ENCODE peak calls at places on chromosomes 11 and 22, in seven cellular contexts. I is CD4-positive, alpha-beta T cell; P is IMR-90; G is transverse colon; S is upper lobe of left lung; C is fibroblast of lung; O is GM12878. Y is an unnamed sample. For H3K9me3, the result is how much of the 10 kb centered on the place peaks cover.

GRCh38 chr11:120184371-120184945 is 26.4 kb upstream of the OAF start:
- DNase-seq in O (no peak), I (no peak), P (no peak), G (no peak), S (no peak), C (no peak), Y (no peak)

GRCh38 chr11:101523193-101523592 is 60.6 kb downstream of the TRPC6 start:
- DNase-seq in G (no peak), I (no peak), O (no peak), C (no peak), P (no peak), S (no peak), Y (no peak)

GRCh38 chr11:87039371-87039770 is 1.6 kb downstream of the TMEM135 start:
- DNase-seq in C (peak), I (no peak), S (no peak), P (peak), O (no peak), G (no peak), Y (no peak)

GRCh38 chr11:126312903-126313460 is 9.1 kb downstream of the DCPS start:
- DNase-seq in O (no peak), C (no peak), S (no peak), I (no peak), G (peak), P (no peak), Y (no peak)

GRCh38 chr11:113546757-113547507 is 71.7 kb upstream of the DRD2 start:
- DNase-seq in S (no peak), P (peak), C (peak), O (no peak), I (no peak), G (no peak), Y (no peak)

GRCh38 chr11:117814766-117815261 is 9.7 kb downstream of the FXYD2 start:
- DNase-seq in O (peak), I (peak), G (peak), C (no peak), S (peak), P (no peak), Y (peak)

GRCh38 chr22:29194269-29194668 is 11.4 kb upstream of the EMID1 start:
- DNase-seq in S (no peak), I (no peak), G (no peak), C (no peak), P (no peak), O (no peak), Y (no peak)

GRCh38 chr11:96356837-96357236 is 13.8 kb upstream of the MAML2 start:
- DNase-seq in S (no peak), I (no peak), G (no peak), C (no peak), P (no peak), O (no peak), Y (no peak)

GRCh38 chr11:119148855-119149370 is at the start of gene ABCG4:
- DNase-seq in S (peak), C (no peak), O (no peak), G (no peak), P (no peak), I (peak), Y (peak)

GRCh38 chr11:45657496-45658260 is 7.7 kb downstream of the CHST1 start:
- DNase-seq in C (no peak), I (no peak), P (no peak), O (no peak), S (no peak), G (no peak), Y (no peak)

GRCh38 chr22:27212617-27213177 is 555.3 kb downstream of the MIAT start:
- DNase-seq in C (peak), O (no peak), G (peak), P (peak), I (no peak), S (no peak), Y (no peak)

GRCh38 chr11:27196040-27196897 is 155.7 kb downstream of the BBOX1 start:
- DNase-seq in C (no peak), G (no peak), O (no peak), P (no peak), S (no peak), I (no peak), Y (no peak)

GRCh38 chr22:24894998-24895397 is 51.5 kb downstream of the LHFPL7 start:
- DNase-seq in I (no peak), S (peak), C (peak), G (peak), P (no peak), O (no peak), Y (peak)

GRCh38 chr11:70364745-70365535 is 33.4 kb upstream of the CTTN start:
- DNase-seq in P (no peak), G (no peak), I (peak), O (peak), S (no peak), C (no peak), Y (no peak)

GRCh38 chr22:18024956-18025720 is 777 bp upstream of the MICAL3 start:
- DNase-seq in P (no peak), S (no peak), I (no peak), G (no peak), C (no peak), O (no peak), Y (no peak)

GRCh38 chr11:86523738-86524602 is 148.4 kb downstream of the ME3 start:
- DNase-seq in C (peak), P (peak), O (no peak), G (no peak), I (no peak), S (no peak), Y (no peak)

GRCh38 chr11:95556342-95557151 is 233.0 kb downstream of the FAM76B start:
- DNase-seq in O (peak), S (no peak), C (peak), G (no peak), I (no peak), P (peak), Y (no peak)

GRCh38 chr11:61071880-61072279 is 30.4 kb upstream of the CD5 start:
- DNase-seq in C (no peak), G (no peak), I (no peak), S (no peak), P (no peak), O (no peak), Y (no peak)

GRCh38 chr11:128172046-128172878 is 415.1 kb downstream of the ETS1 start:
- DNase-seq in I (peak), O (peak), G (peak), C (peak), S (no peak), P (peak), Y (peak)

GRCh38 chr11:121041072-121041471 is 17.2 kb downstream of the TBCEL start:
- DNase-seq in I (no peak), C (no peak), S (no peak), P (no peak), O (no peak), G (no peak), Y (no peak)

GRCh38 chr22:19837915-19838314 is 16.8 kb downstream of the GNB1L start:
- DNase-seq in G (no peak), P (no peak), S (no peak), O (no peak), I (no peak), C (no peak), Y (no peak)

GRCh38 chr22:26174280-26174679 is 5.0 kb downstream of the SEZ6L start:
- DNase-seq in C (no peak), G (no peak), I (no peak), O (no peak), P (no peak), S (no peak), Y (no peak)

GRCh38 chr11:93694586-93694985 is 33.1 kb downstream of the CEP295 start:
- DNase-seq in S (no peak), G (no peak), O (no peak), C (no peak), P (no peak), I (no peak), Y (no peak)

GRCh38 chr11:28679795-28680194 is 571.6 kb downstream of the METTL15 start:
- DNase-seq in P (peak), C (peak), G (no peak), S (no peak), I (no peak), O (no peak), Y (no peak)

GRCh38 chr11:58900479-58901420 is 38.5 kb upstream of the GLYATL1 start:
- DNase-seq in I (no peak), C (peak), G (peak), O (peak), S (peak), P (peak), Y (peak)

GRCh38 chr11:121415861-121416260 is 36.3 kb upstream of the SORL1 start:
- DNase-seq in G (peak), I (no peak), C (peak), O (no peak), S (no peak), P (no peak), Y (no peak)

GRCh38 chr11:57116654-57117053 is 65.1 kb upstream of the LRRC55 start:
- DNase-seq in G (peak), I (no peak), S (no peak), P (peak), O (no peak), C (peak), Y (peak)

GRCh38 chr11:12160680-12161079 is 50.3 kb downstream of the MICAL2 start:
- DNase-seq in P (peak), I (no peak), C (no peak), G (no peak), S (peak), O (no peak), Y (no peak)

GRCh38 chr11:72584293-72584921 is 89.8 kb downstream of the PDE2A start:
- DNase-seq in P (peak), G (peak), C (peak), O (no peak), S (peak), I (peak), Y (peak)

GRCh38 chr11:65114538-65115171 is 2.8 kb downstream of the ZNHIT2 start:
- DNase-seq in C (no peak), I (no peak), S (no peak), P (no peak), O (no peak), G (no peak), Y (no peak)

GRCh38 chr22:39926175-39927152 is 25.6 kb downstream of the GRAP2 start:
- DNase-seq in C (no peak), G (peak), P (no peak), S (no peak), O (no peak), I (no peak), Y (no peak)

GRCh38 chr11:36775157-36775556 is 177.1 kb upstream of the RAG2 start:
- DNase-seq in I (no peak), G (no peak), O (no peak), C (no peak), P (no peak), S (no peak), Y (no peak)

GRCh38 chr11:119888119-119888518 is 159.1 kb upstream of the NECTIN1 start:
- DNase-seq in G (no peak), P (no peak), C (no peak), O (no peak), I (no peak), S (no peak), Y (peak)

GRCh38 chr22:44068422-44069191 is 44.5 kb downstream of the PARVB start:
- DNase-seq in S (peak), P (no peak), C (no peak), O (peak), I (no peak), G (peak), Y (peak)

GRCh38 chr22:44070029-44070428 is 45.9 kb downstream of the PARVB start:
- DNase-seq in P (no peak), C (no peak), I (no peak), G (no peak), O (no peak), S (no peak), Y (no peak)

GRCh38 chr22:44067901-44068300 is 43.8 kb downstream of the PARVB start:
- DNase-seq in S (no peak), O (no peak), I (no peak), C (no peak), P (no peak), G (no peak), Y (no peak)

GRCh38 chr22:44063462-44064371 is 39.6 kb downstream of the PARVB start:
- DNase-seq in I (no peak), C (no peak), P (no peak), O (peak), G (no peak), S (no peak), Y (no peak)

GRCh38 chr22:44067033-44067432 is 42.9 kb downstream of the PARVB start:
- DNase-seq in I (no peak), S (no peak), C (no peak), O (no peak), P (no peak), G (no peak), Y (no peak)
- TF ChIP-seq CTCF in I (no peak), S (no peak), C (no peak), O (peak), P (no peak), G (no peak), Y (no peak)

GRCh38 chr22:47571616-47572015 is 809.2 kb downstream of the TBC1D22A start:
- DNase-seq in O (no peak), I (no peak), G (no peak), C (no peak), S (no peak), P (no peak), Y (no peak)

GRCh38 chr22:47575291-47575690 is 812.8 kb downstream of the TBC1D22A start:
- DNase-seq in G (peak), O (no peak), C (no peak), I (no peak), S (no peak), P (no peak), Y (no peak)

GRCh38 chr22:47570851-47571250 is 808.4 kb downstream of the TBC1D22A start:
- DNase-seq in I (no peak), O (no peak), S (no peak), P (no peak), C (no peak), G (no peak), Y (no peak)

GRCh38 chr22:47572443-47572842 is 810.0 kb downstream of the TBC1D22A start:
- DNase-seq in I (no peak), G (no peak), O (no peak), C (no peak), S (no peak), P (no peak), Y (no peak)

GRCh38 chr22:47574551-47574950 is 812.1 kb downstream of the TBC1D22A start:
- DNase-seq in G (no peak), P (no peak), I (no peak), S (no peak), C (no peak), O (no peak), Y (no peak)
- H3K9me3 ChIP-seq in G (under half), P (under half), I (under half), S (under half), C (under half), O (under half), Y (under half)

DNA sequence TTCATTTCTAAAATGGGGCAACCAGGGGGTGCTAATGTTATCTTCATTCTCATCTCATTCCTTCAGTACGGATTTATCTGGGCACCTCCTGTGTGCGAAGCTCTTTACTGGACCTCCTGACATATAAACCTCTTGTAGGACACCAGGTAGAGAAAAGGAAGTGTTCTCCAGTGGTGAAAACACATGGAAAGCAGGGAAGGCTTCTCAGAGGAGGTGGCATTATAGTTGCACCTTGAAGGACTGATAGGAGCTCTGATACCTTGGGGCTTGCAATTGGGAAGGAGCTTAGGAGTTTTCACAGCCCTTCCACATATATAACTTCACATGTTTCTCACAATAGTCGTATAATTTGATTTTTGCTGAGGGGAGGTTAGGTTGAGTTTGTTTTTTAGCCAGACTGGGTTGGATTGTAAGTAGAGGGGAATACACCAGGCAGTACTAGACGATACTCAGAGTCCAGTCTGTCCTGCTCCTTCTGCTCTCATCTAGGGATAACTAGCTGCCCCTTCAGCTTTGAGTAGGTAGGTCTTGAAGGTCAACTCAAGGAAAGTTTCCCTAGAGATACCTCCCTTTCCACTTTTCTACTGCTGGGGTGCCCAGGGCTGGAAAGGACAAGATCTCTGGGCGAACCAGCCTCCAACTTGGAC is 34.0 kb upstream of the ALX4 start:
- DNase-seq in G (no peak), O (no peak), I (no peak), C (no peak), P (no peak), S (no peak), Y (no peak)
- TF ChIP-seq CTCF in G (no peak), O (no peak), I (no peak), C (no peak), P (no peak), S (no peak), Y (no peak)

DNA sequence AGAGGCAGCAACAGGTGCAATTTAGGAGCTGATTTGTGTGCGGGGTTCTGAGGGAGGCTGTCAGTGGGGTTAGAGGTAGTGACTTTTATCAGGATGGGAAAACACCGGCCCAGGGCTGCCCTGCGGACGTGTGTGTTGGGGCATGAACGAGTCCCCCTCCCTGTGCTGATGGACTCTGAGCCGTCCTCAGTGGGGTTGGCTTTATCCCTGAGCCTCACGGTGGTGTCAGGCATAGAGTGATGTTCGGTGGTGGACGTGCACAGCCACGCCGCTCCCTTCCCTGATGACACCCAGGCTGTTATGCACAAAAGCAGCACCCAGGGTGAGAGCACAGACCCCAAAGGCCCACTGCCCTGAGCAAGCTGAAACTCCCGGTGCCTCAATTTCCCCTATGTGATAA is 809.1 kb downstream of the BRD1 start:
- DNase-seq in S (peak), C (no peak), P (no peak), I (no peak), G (no peak), O (no peak), Y (peak)
- H3K9me3 ChIP-seq in S (under half), C (under half), P (half or more), I (under half), G (under half), O (under half), Y (under half)

GRCh38 chr11:1310772-1311468 is 1.5 kb upstream of the TOLLIP start:
- DNase-seq in P (no peak), C (no peak), S (peak), I (peak), G (no peak), O (no peak), Y (no peak)

GRCh38 chr11:1307998-1308744 is 1.3 kb downstream of the TOLLIP start:
- DNase-seq in P (peak), C (no peak), S (no peak), O (no peak), G (no peak), I (no peak), Y (peak)

GRCh38 chr11:1310315-1310687 is 869 bp upstream of the TOLLIP start:
- DNase-seq in C (no peak), O (no peak), G (peak), S (no peak), P (no peak), I (no peak), Y (peak)

GRCh38 chr11:1308745-1309497 is 511 bp downstream of the TOLLIP start:
- DNase-seq in S (no peak), C (peak), G (no peak), P (no peak), O (no peak), I (no peak), Y (peak)

DNA sequence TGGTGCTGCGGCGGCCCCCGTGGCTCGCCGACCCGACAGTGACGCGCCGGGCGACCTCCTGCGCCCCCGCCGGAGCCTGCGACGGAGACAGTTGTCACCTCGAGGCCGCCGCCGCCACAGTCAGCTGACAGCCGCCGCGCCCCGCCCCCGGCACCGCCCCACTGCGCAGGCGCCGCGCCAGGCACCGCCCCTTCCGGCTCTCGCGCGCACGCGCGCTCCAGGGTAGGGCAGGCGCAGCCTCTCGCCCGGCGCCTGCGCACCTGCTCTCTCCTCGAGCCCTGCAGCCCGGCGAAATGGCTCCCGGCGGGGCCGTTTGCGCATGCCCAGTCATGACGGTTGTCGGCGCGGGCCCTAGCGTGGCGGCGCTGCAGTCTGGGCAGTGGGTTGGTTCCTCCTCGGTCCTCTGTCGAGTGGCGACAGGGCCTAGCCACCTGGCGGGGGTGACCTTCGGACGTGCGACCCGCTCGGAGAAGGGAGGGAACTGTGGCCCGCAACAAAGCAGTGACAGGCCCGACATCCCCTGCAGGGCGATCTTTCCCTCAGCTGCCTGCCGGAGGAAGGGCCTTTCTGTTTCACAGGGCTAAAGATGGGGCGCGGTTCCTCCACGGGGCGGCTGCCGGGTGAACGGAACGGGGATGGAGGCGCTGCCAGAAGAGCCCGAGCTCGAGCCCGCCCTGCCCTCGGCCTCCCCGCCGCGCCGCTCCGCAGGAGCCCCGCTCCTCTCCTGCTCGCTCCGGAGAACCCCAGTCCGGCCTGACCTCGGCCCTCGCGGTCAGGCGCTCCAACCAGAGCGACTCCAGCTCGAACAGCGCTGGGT is at the start of gene TOLLIP:
- DNase-seq in O (peak), I (peak), S (peak), G (peak), P (peak), C (peak), Y (peak)
- TF ChIP-seq CTCF in O (no peak), I (peak), S (no peak), G (no peak), P (peak), C (peak), Y (no peak)

DNA sequence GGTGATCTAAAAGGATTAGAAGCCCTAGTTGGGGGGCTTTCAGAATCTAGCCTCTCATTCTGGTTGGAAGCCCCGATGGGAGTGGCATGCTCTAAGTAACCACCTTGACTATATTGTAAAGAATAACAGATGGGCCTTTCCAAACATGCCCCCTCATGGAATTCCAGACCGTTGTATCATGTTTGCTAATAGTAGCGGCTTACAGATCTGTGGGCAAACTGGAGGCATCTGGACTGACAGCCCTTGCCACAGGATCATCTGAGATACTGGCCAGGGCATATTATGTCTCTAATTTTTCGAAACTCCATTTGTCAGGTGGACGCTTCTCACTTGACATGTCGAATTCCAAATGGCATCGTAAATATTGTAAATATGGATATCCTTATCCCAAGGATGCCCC is 10.5 kb downstream of the APIP start:
- DNase-seq in C (no peak), P (no peak), G (no peak), O (no peak), I (no peak), S (no peak), Y (no peak)
- H3K9me3 ChIP-seq in C (under half), P (under half), G (under half), O (under half), I (under half), S (under half), Y (under half)

GRCh38 chr11:103988595-103988969 is 47.9 kb upstream of the DDI1 start:
- DNase-seq in P (peak), O (no peak), C (peak), G (no peak), S (no peak), I (no peak), Y (no peak)
- TF ChIP-seq CTCF in P (no peak), O (no peak), C (no peak), G (no peak), S (no peak), I (no peak), Y (no peak)

GRCh38 chr11:17369094-17369493 is 17.5 kb downstream of the NCR3LG1 start:
- DNase-seq in P (no peak), C (no peak), I (no peak), G (no peak), S (no peak), O (no peak), Y (no peak)
- H3K9me3 ChIP-seq in P (under half), C (under half), I (under half), G (under half), S (half or more), O (under half), Y (under half)

Y was measured in Peyer's patch.